ENCODE peak calls at places on chromosomes 11 and 22, in four cellular contexts. L is psoas muscle; I is heart left ventricle; H is CD8-positive, alpha-beta T cell. Y is an unnamed sample. For H3K4me1 and H3K36me3, the result is how much of the 10 kb centered on the place peaks cover.

GRCh38 chr22:23178512-23179254 is 1.6 kb upstream of the BCR start:
- DNase-seq in H (peak), I (peak), L (peak), Y (peak)

GRCh38 chr22:47373648-47374272 is 611.3 kb downstream of the TBC1D22A start:
- DNase-seq in L (no peak), I (peak), H (no peak), Y (no peak)

GRCh38 chr11:75264356-75264755 is 23.8 kb downstream of the TPBGL start:
- DNase-seq in I (no peak), H (no peak), L (no peak), Y (no peak)

GRCh38 chr11:34997872-34998548 is 81.6 kb downstream of the PDHX start:
- DNase-seq in H (no peak), L (no peak), I (no peak), Y (no peak)

GRCh38 chr11:13207665-13208594 is 69.7 kb upstream of the BMAL1 start:
- DNase-seq in H (no peak), L (peak), I (no peak), Y (no peak)

GRCh38 chr22:50171965-50172421 is 1.5 kb downstream of the PANX2 start:
- DNase-seq in H (no peak), L (no peak), I (peak), Y (no peak)

GRCh38 chr22:27173530-27173929 is 516.1 kb downstream of the MIAT start:
- DNase-seq in H (no peak), L (no peak), I (no peak), Y (no peak)

GRCh38 chr11:27263046-27263445 is 100.0 kb downstream of the CCDC34 start:
- DNase-seq in I (no peak), H (no peak), L (no peak), Y (no peak)

GRCh38 chr22:24741357-24741756 is 33.2 kb downstream of the PIWIL3 start:
- DNase-seq in H (no peak), L (no peak), I (no peak), Y (no peak)

GRCh38 chr11:17802491-17802890 is 67.9 kb downstream of the KCNC1 start:
- DNase-seq in H (no peak), L (no peak), I (no peak), Y (no peak)

GRCh38 chr11:94134651-94135512 is 6.2 kb downstream of the PANX1 start:
- DNase-seq in I (peak), H (no peak), L (peak), Y (peak)

GRCh38 chr11:67300256-67300755 is 3.0 kb upstream of the SSH3 start:
- DNase-seq in L (peak), I (no peak), H (peak), Y (no peak)

GRCh38 chr11:33633251-33634003 is 67.2 kb downstream of the C11orf91 start:
- DNase-seq in I (no peak), L (no peak), H (no peak), Y (no peak)

GRCh38 chr22:49858827-49859226 is 5.2 kb downstream of the ZBED4 start:
- DNase-seq in L (no peak), I (no peak), H (no peak), Y (no peak)

GRCh38 chr11:117229411-117229810 is 2.5 kb downstream of the PCSK7 start:
- DNase-seq in L (no peak), I (no peak), H (no peak), Y (no peak)

GRCh38 chr11:78131956-78132355 is 7.5 kb downstream of the ALG8 start:
- DNase-seq in L (no peak), H (no peak), I (no peak), Y (no peak)

GRCh38 chr11:7046474-7046873 is 26.2 kb downstream of the NLRP14 start:
- DNase-seq in I (no peak), L (no peak), H (no peak), Y (no peak)

GRCh38 chr22:50274311-50274710 is 4.1 kb upstream of the MAPK11 start:
- DNase-seq in L (peak), H (peak), I (no peak), Y (peak)

GRCh38 chr11:23554002-23554401 is 693.7 kb upstream of the CCDC179 start:
- DNase-seq in H (no peak), L (no peak), I (no peak), Y (no peak)

GRCh38 chr11:665707-666281 is 28.7 kb downstream of the DRD4 start:
- DNase-seq in L (peak), I (no peak), H (no peak), Y (no peak)

GRCh38 chr11:103699216-103699615 is 337.2 kb upstream of the DDI1 start:
- DNase-seq in L (no peak), I (no peak), H (no peak), Y (no peak)

GRCh38 chr11:103700605-103701004 is 335.8 kb upstream of the DDI1 start:
- DNase-seq in H (no peak), L (no peak), I (no peak), Y (no peak)

GRCh38 chr11:103699656-103700055 is 336.8 kb upstream of the DDI1 start:
- DNase-seq in L (no peak), H (no peak), I (no peak), Y (no peak)

GRCh38 chr11:103703954-103704353 is 332.5 kb upstream of the DDI1 start:
- DNase-seq in H (no peak), L (no peak), I (no peak), Y (no peak)

GRCh38 chr11:103703437-103703836 is 333.0 kb upstream of the DDI1 start:
- DNase-seq in L (no peak), I (no peak), H (no peak), Y (no peak)
- H3K4me1 ChIP-seq in L (under half), I (under half), H (under half), Y (under half)

GRCh38 chr11:65636108-65636809 is 1.6 kb upstream of the SIPA1 start:
- DNase-seq in H (no peak), L (no peak), I (peak), Y (no peak)

GRCh38 chr11:65633390-65634139 is 4.3 kb upstream of the SIPA1 start:
- DNase-seq in L (no peak), H (peak), I (peak), Y (no peak)

GRCh38 chr11:65634440-65634839 is 3.5 kb upstream of the SIPA1 start:
- DNase-seq in I (peak), H (no peak), L (no peak), Y (no peak)

GRCh38 chr11:65634140-65634436 is 3.8 kb upstream of the SIPA1 start:
- DNase-seq in L (no peak), I (peak), H (no peak), Y (no peak)

GRCh38 chr11:65634905-65635731 is 2.8 kb upstream of the SIPA1 start:
- DNase-seq in L (no peak), I (peak), H (no peak), Y (no peak)
- H3K36me3 ChIP-seq in L (half or more), I (half or more), H (under half), Y (half or more)

DNA sequence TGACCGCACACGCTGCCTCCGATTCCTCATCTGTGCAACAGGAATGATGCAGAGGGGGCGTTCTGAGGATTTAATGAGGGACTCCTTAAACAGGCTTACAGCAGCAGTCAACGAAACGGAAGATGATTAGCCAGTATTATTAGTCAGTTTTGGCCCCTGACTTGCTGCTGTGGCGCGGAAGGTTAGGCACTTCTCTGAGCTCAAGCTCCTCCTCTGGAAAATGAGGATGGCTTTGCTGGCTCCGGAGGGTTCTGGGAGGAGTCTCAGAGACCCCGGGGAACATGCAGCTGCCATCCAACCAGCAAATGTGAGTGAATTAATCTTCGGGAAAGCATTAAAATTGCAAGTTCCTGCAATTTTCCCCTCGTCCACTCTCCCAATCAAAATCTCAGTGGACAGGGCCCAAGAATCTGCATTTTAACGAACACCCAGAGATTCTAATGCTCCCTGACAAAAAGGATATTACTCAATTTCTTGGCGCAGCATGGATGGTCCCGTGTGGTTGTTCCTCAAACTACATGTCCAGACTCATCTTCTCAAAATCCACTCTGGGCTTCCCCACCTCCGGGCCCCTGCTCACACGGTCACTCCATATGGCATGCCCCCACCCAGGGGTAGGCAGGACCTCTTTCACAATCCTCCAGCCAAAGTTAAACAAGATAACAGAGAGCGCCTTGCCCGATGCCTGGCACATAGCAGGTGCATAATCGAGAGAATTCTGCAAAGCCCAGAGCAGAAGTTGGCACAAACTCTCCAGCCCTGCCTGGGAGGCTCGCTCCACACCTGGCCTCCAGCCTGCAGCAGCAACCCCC is 6.4 kb downstream of the ELFN2 start:
- DNase-seq in L (no peak), I (no peak), H (no peak), Y (no peak)
- TF ChIP-seq CTCF in L (no peak), I (no peak), H (no peak), Y (no peak)

GRCh38 chr11:109750964-109751363 is 329.0 kb downstream of the C11orf87 start:
- DNase-seq in I (no peak), L (no peak), H (no peak), Y (no peak)
- H3K4me1 ChIP-seq in I (under half), L (under half), H (under half), Y (under half)

GRCh38 chr11:134882671-134883318 is 470.8 kb upstream of the B3GAT1 start:
- DNase-seq in L (no peak), I (no peak), H (no peak), Y (no peak)
- H3K36me3 ChIP-seq in L (under half), I (under half), H (under half), Y (under half)

DNA sequence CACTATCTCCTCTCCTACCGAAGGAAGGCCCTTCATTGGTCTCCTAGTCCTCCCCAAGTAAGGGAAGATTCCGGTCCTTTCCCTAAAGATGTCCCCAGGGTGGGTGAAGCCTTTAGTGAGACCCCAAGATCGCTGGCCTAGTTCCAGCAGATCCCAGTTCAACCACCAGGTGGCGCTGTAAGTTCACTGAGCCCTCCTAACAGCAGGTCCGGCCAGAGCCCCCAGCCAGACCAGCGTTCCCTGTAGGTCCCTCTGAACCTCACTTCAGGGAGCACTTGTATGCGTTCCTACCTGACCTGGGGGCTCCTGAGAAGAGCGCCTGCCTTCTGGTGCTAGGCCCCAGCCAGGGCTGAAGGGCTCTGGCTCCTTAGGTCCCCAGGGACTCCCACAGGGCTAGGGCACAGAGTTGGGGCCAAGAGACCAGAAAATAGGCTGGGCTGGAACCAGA is 38.1 kb downstream of the LMO1 start:
- DNase-seq in L (peak), I (peak), H (peak), Y (peak)
- TF ChIP-seq CTCF in L (peak), I (peak), H (peak), Y (peak)

GRCh38 chr11:121928597-121929580 is 187.1 kb downstream of the BLID start:
- DNase-seq in I (no peak), L (no peak), H (no peak), Y (no peak)
- H3K4me1 ChIP-seq in I (under half), L (under half), H (under half), Y (under half)